ENCODE peak calls at places on chromosomes 6 and 20, in eight cellular contexts. One of them, this sample, is unnamed.

GRCh38 chr6:110900028-110900598 is 25.5 kb downstream of the AMD1 start:
- DNase-seq in left ventricle myocardium inferior: no peak
- DNase-seq in DND-41: no peak
- DNase-seq in kidney: no peak
- DNase-seq in neuronal stem cell: no peak
- DNase-seq in A549: no peak
- DNase-seq in cardiac muscle cell: no peak
- DNase-seq in lung: no peak
- DNase-seq in this sample: no peak

GRCh38 chr6:712805-713204 is 19.9 kb upstream of the EXOC2 start:
- DNase-seq in left ventricle myocardium inferior: no peak
- DNase-seq in DND-41: no peak
- DNase-seq in kidney: no peak
- DNase-seq in neuronal stem cell: no peak
- DNase-seq in A549: no peak
- DNase-seq in cardiac muscle cell: no peak
- DNase-seq in lung: no peak
- DNase-seq in this sample: no peak

GRCh38 chr6:138654715-138655634 is 118.6 kb upstream of the CCDC28A start:
- DNase-seq in left ventricle myocardium inferior: no peak
- DNase-seq in DND-41: no peak
- DNase-seq in kidney: no peak
- DNase-seq in neuronal stem cell: no peak
- DNase-seq in A549: no peak
- DNase-seq in cardiac muscle cell: no peak
- DNase-seq in lung: no peak
- DNase-seq in this sample: peak; percentile 70

GRCh38 chr20:44280387-44280786 is 30.6 kb downstream of the FITM2 start:
- DNase-seq in left ventricle myocardium inferior: no peak
- DNase-seq in DND-41: no peak
- DNase-seq in kidney: no peak
- DNase-seq in neuronal stem cell: no peak
- DNase-seq in A549: no peak
- DNase-seq in cardiac muscle cell: no peak
- DNase-seq in lung: no peak
- DNase-seq in this sample: no peak

GRCh38 chr20:42610070-42610469 is 579.6 kb downstream of the PTPRT start:
- DNase-seq in left ventricle myocardium inferior: no peak
- DNase-seq in DND-41: no peak
- DNase-seq in kidney: no peak
- DNase-seq in neuronal stem cell: no peak
- DNase-seq in A549: no peak
- DNase-seq in cardiac muscle cell: no peak
- DNase-seq in lung: no peak
- DNase-seq in this sample: no peak

GRCh38 chr6:151391021-151391470 is 313 bp downstream of the ZBTB2 start:
- DNase-seq in left ventricle myocardium inferior: peak; percentile 82
- DNase-seq in DND-41: peak; percentile 82
- DNase-seq in kidney: peak; percentile 95
- DNase-seq in neuronal stem cell: peak; percentile 77
- DNase-seq in A549: peak; percentile 77
- DNase-seq in cardiac muscle cell: peak; percentile 79
- DNase-seq in lung: peak; percentile 83
- DNase-seq in this sample: peak; percentile 86

GRCh38 chr20:6122873-6123649 is at the start of gene FERMT1:
- DNase-seq in left ventricle myocardium inferior: peak; percentile 40
- DNase-seq in DND-41: no peak
- DNase-seq in kidney: peak; percentile 80
- DNase-seq in neuronal stem cell: peak; percentile 44
- DNase-seq in A549: peak; percentile 89
- DNase-seq in cardiac muscle cell: peak; percentile 79
- DNase-seq in lung: peak; percentile 48
- DNase-seq in this sample: peak; percentile 29

GRCh38 chr6:97958143-97958542 is 675.1 kb upstream of the MMS22L start:
- DNase-seq in left ventricle myocardium inferior: peak; percentile 17
- DNase-seq in DND-41: no peak
- DNase-seq in kidney: peak; percentile 76
- DNase-seq in neuronal stem cell: peak; percentile 1
- DNase-seq in A549: peak; percentile 0
- DNase-seq in cardiac muscle cell: no peak
- DNase-seq in lung: no peak
- DNase-seq in this sample: no peak

GRCh38 chr6:146578054-146578453 is 20.7 kb upstream of the ADGB start:
- DNase-seq in left ventricle myocardium inferior: no peak
- DNase-seq in DND-41: no peak
- DNase-seq in kidney: no peak
- DNase-seq in neuronal stem cell: no peak
- DNase-seq in A549: no peak
- DNase-seq in cardiac muscle cell: no peak
- DNase-seq in lung: no peak
- DNase-seq in this sample: no peak

GRCh38 chr6:49454787-49455709 is 8.0 kb downstream of the MMUT start:
- DNase-seq in left ventricle myocardium inferior: no peak
- DNase-seq in DND-41: no peak
- DNase-seq in kidney: no peak
- DNase-seq in neuronal stem cell: no peak
- DNase-seq in A549: no peak
- DNase-seq in cardiac muscle cell: no peak
- DNase-seq in lung: no peak
- DNase-seq in this sample: no peak

GRCh38 chr6:131129657-131130545 is 5.4 kb upstream of the AKAP7 start:
- DNase-seq in left ventricle myocardium inferior: no peak
- DNase-seq in DND-41: no peak
- DNase-seq in kidney: no peak
- DNase-seq in neuronal stem cell: no peak
- DNase-seq in A549: no peak
- DNase-seq in cardiac muscle cell: no peak
- DNase-seq in lung: no peak
- DNase-seq in this sample: no peak

GRCh38 chr6:108014040-108014439 is 56.0 kb upstream of the SEC63 start:
- DNase-seq in left ventricle myocardium inferior: no peak
- DNase-seq in DND-41: no peak
- DNase-seq in kidney: no peak
- DNase-seq in neuronal stem cell: no peak
- DNase-seq in A549: no peak
- DNase-seq in cardiac muscle cell: no peak
- DNase-seq in lung: no peak
- DNase-seq in this sample: no peak

GRCh38 chr6:4632411-4632810 is 143.8 kb upstream of the CDYL start:
- DNase-seq in left ventricle myocardium inferior: no peak
- DNase-seq in DND-41: no peak
- DNase-seq in kidney: no peak
- DNase-seq in neuronal stem cell: no peak
- DNase-seq in A549: no peak
- DNase-seq in cardiac muscle cell: no peak
- DNase-seq in lung: no peak
- DNase-seq in this sample: no peak

GRCh38 chr20:61640171-61640570 is 388.1 kb downstream of the CDH4 start:
- DNase-seq in left ventricle myocardium inferior: no peak
- DNase-seq in DND-41: no peak
- DNase-seq in kidney: no peak
- DNase-seq in neuronal stem cell: no peak
- DNase-seq in A549: no peak
- DNase-seq in cardiac muscle cell: no peak
- DNase-seq in lung: no peak
- DNase-seq in this sample: no peak

DNA sequence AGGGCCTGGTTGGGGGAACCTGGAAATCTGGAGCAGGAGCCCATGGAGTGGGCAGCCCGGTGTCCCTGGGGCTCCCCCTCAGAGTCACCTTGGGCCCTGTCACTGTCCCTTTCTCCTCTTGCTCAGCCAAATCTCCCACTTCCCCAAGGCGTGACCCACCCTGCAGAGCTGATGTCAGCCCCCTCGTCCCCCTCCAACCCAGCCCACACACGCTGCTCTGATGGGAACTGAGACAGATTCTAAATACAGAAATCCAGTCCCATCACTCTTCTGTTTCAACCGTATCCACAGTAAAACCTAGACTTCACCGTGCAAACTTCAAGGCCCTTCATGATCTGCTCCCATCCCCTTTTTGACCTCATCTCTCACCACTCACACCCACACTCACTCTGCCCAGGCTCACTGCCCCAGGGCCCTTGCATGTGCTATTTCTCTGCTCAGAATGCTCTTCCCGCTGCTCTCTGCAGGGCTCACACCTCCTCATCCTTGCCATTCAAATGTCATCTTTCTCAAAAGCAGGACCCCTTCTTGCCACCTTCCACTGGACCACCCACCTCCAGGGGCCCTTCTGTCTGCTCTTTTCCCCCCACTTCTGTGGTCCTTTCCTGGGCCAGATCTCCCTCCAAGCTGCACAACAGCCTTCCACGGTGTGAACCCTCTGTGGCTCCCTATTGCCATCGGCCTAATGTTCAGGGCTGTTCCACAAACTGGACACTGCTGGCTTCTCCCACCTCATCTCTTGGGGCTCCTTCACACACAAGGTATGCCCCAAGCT is 16.6 kb downstream of the TGM2 start:
- DNase-seq in left ventricle myocardium inferior: peak; percentile 7
- DNase-seq in DND-41: no peak
- DNase-seq in kidney: peak; percentile 57
- DNase-seq in neuronal stem cell: no peak
- DNase-seq in A549: no peak
- DNase-seq in cardiac muscle cell: no peak
- DNase-seq in lung: no peak
- DNase-seq in this sample: no peak
- H3K27ac ChIP-seq in left ventricle myocardium inferior: peak overlapping the region; percentile 43
- H3K27ac ChIP-seq in DND-41: no peak overlapping the region
- H3K27ac ChIP-seq in kidney: no peak overlapping the region
- H3K27ac ChIP-seq in neuronal stem cell: no peak overlapping the region
- H3K27ac ChIP-seq in A549: peak overlapping the region; percentile 95
- H3K27ac ChIP-seq in cardiac muscle cell: no peak overlapping the region
- H3K27ac ChIP-seq in lung: no peak overlapping the region
- H3K27ac ChIP-seq in this sample: no peak overlapping the region

DNA sequence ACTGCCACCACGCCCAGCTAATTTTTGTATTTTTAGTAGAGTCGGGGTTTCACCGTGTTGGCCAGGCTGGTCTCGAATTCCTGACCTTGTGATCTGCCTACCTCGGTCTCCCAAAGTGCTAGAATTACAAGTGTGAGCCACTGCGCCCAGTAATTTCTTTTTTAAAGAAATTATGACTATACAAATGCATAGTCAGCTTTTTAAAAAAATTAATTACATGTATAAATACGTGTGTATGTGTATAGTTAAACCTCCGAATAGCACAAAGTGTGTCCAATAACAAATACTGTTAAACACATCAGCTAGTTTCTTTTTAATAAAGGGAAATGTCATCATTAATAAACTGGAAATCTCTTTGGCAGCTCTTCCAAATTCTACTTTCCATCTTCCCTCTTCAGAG is 135.5 kb upstream of the SALL4 start:
- DNase-seq in left ventricle myocardium inferior: no peak
- DNase-seq in DND-41: no peak
- DNase-seq in kidney: no peak
- DNase-seq in neuronal stem cell: no peak
- DNase-seq in A549: no peak
- DNase-seq in cardiac muscle cell: no peak
- DNase-seq in lung: no peak
- DNase-seq in this sample: no peak
- H3K4me3 ChIP-seq in left ventricle myocardium inferior: no peak overlapping the region
- H3K4me3 ChIP-seq in DND-41: no peak overlapping the region
- H3K4me3 ChIP-seq in kidney: no peak overlapping the region
- H3K4me3 ChIP-seq in neuronal stem cell: no peak overlapping the region
- H3K4me3 ChIP-seq in A549: no peak overlapping the region
- H3K4me3 ChIP-seq in cardiac muscle cell: no peak overlapping the region
- H3K4me3 ChIP-seq in lung: no peak overlapping the region
- H3K4me3 ChIP-seq in this sample: no peak overlapping the region

GRCh38 chr6:168649209-168649608 is 208.2 kb downstream of the SMOC2 start:
- DNase-seq in left ventricle myocardium inferior: no peak
- DNase-seq in DND-41: no peak
- DNase-seq in kidney: no peak
- DNase-seq in neuronal stem cell: no peak
- DNase-seq in A549: no peak
- DNase-seq in cardiac muscle cell: no peak
- DNase-seq in lung: no peak
- DNase-seq in this sample: no peak

GRCh38 chr6:168647271-168647670 is 206.3 kb downstream of the SMOC2 start:
- DNase-seq in left ventricle myocardium inferior: no peak
- DNase-seq in DND-41: no peak
- DNase-seq in kidney: no peak
- DNase-seq in neuronal stem cell: no peak
- DNase-seq in A549: no peak
- DNase-seq in cardiac muscle cell: no peak
- DNase-seq in lung: no peak
- DNase-seq in this sample: no peak

GRCh38 chr6:168648240-168648639 is 207.3 kb downstream of the SMOC2 start:
- DNase-seq in left ventricle myocardium inferior: no peak
- DNase-seq in DND-41: no peak
- DNase-seq in kidney: peak; percentile 92
- DNase-seq in neuronal stem cell: no peak
- DNase-seq in A549: no peak
- DNase-seq in cardiac muscle cell: no peak
- DNase-seq in lung: no peak
- DNase-seq in this sample: peak; percentile 13

GRCh38 chr6:168648730-168649129 is 207.7 kb downstream of the SMOC2 start:
- DNase-seq in left ventricle myocardium inferior: no peak
- DNase-seq in DND-41: no peak
- DNase-seq in kidney: no peak
- DNase-seq in neuronal stem cell: no peak
- DNase-seq in A549: no peak
- DNase-seq in cardiac muscle cell: no peak
- DNase-seq in lung: no peak
- DNase-seq in this sample: peak; percentile 35

GRCh38 chr6:168650686-168651085 is 209.7 kb downstream of the SMOC2 start:
- DNase-seq in left ventricle myocardium inferior: no peak
- DNase-seq in DND-41: no peak
- DNase-seq in kidney: peak; percentile 89
- DNase-seq in neuronal stem cell: no peak
- DNase-seq in A549: no peak
- DNase-seq in cardiac muscle cell: no peak
- DNase-seq in lung: peak; percentile 50
- DNase-seq in this sample: no peak
- H3K27ac ChIP-seq in left ventricle myocardium inferior: no peak overlapping the region
- H3K27ac ChIP-seq in DND-41: no peak overlapping the region
- H3K27ac ChIP-seq in kidney: no peak overlapping the region
- H3K27ac ChIP-seq in neuronal stem cell: no peak overlapping the region
- H3K27ac ChIP-seq in A549: no peak overlapping the region
- H3K27ac ChIP-seq in cardiac muscle cell: no peak overlapping the region
- H3K27ac ChIP-seq in lung: no peak overlapping the region
- H3K27ac ChIP-seq in this sample: no peak overlapping the region

DNA sequence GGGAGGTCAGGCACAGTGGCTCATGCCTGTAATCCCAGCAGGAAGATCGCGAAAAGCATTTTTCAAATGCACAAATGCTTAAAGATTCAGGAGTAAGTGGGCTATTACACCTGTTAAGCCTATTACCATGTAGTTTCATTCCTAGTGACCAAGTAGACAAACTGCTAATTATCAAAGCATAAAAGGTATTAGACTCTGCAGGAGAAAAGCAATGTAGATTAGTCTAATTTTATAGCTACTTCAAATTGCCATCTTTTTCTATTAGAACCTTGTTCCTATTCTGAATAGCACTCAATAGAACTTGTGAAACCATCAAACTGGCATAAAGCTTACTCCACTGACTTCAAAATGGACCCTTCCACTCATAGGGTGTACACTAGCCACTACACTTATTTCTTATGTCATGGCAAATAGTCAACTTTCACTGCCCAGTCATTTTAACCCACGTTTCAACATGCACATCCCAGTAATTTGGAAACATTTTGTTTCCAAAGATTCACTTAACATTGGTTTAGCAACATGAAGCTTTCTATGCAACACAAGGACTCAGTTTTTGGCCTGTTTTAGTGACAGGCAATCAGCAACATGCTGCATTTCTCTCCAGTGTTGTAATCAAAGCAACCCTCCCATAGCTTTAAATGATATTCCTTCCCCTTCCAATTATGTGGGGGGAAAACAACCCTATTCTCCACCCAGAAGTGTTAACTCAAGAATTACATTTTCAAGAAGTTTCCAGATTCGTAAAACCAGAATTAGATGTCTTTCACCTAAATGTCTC is 3.9 kb downstream of the EEF1A1 start:
- DNase-seq in left ventricle myocardium inferior: no peak
- DNase-seq in DND-41: no peak
- DNase-seq in kidney: no peak
- DNase-seq in neuronal stem cell: no peak
- DNase-seq in A549: no peak
- DNase-seq in cardiac muscle cell: no peak
- DNase-seq in lung: no peak
- DNase-seq in this sample: peak; percentile 34
- H3K4me3 ChIP-seq in left ventricle myocardium inferior: peak overlapping the region; percentile 15
- H3K4me3 ChIP-seq in DND-41: peak overlapping the region; percentile 9
- H3K4me3 ChIP-seq in kidney: peak overlapping the region; percentile 35
- H3K4me3 ChIP-seq in neuronal stem cell: no peak overlapping the region
- H3K4me3 ChIP-seq in A549: peak overlapping the region; percentile 44
- H3K4me3 ChIP-seq in cardiac muscle cell: no peak overlapping the region
- H3K4me3 ChIP-seq in lung: no peak overlapping the region
- H3K4me3 ChIP-seq in this sample: peak overlapping the region; percentile 13

This sample was measured in A673.